ENCODE peak calls at places on chromosomes 12 and 14, in ten cellular contexts. X is tibial nerve, F is esophagus muscularis mucosa, J is transverse colon, Q is stomach, N is suprapubic skin, U is HepG2, T is SK-N-SH, R is ovary, O is sigmoid colon. K is an unnamed sample. For H3K27me3, the result is how much of the 10 kb centered on the place peaks cover.

GRCh38 chr12:66726531-66726930 is 47.7 kb upstream of the GRIP1 start:
- DNase-seq in X (no peak), F (no peak), J (no peak), Q (no peak), N (no peak), U (no peak), T (no peak), R (no peak), O (no peak), K (no peak)

GRCh38 chr12:115160290-115161108 is 476.5 kb upstream of the TBX3 start:
- DNase-seq in X (no peak), F (peak), J (no peak), Q (no peak), N (no peak), U (no peak), T (no peak), R (no peak), O (no peak), K (no peak)

GRCh38 chr12:130948751-130949150 is 5.0 kb upstream of the ADGRD1 start:
- DNase-seq in X (no peak), F (no peak), J (no peak), Q (no peak), N (no peak), U (no peak), T (no peak), R (no peak), O (peak), K (no peak)

GRCh38 chr12:117178301-117178700 is 12.0 kb downstream of the FBXO21 start:
- DNase-seq in X (no peak), F (no peak), J (no peak), Q (no peak), N (peak), U (no peak), T (no peak), R (no peak), O (no peak), K (no peak)

GRCh38 chr12:31651893-31652521 is 7.5 kb upstream of the ETFBKMT start:
- DNase-seq in X (no peak), F (no peak), J (no peak), Q (peak), N (no peak), U (no peak), T (peak), R (no peak), O (no peak), K (no peak)

GRCh38 chr14:99519931-99520421 is 38.8 kb downstream of the CCNK start:
- DNase-seq in X (no peak), F (no peak), J (no peak), Q (no peak), N (no peak), U (no peak), T (peak), R (no peak), O (peak), K (no peak)

GRCh38 chr12:75874456-75874855 is 157.1 kb downstream of the PHLDA1 start:
- DNase-seq in X (no peak), F (no peak), J (no peak), Q (no peak), N (no peak), U (no peak), T (no peak), R (no peak), O (no peak), K (no peak)

GRCh38 chr14:106845286-106846087 is 1319.1 kb downstream of the TMEM121 start:
- DNase-seq in X (no peak), F (no peak), J (peak), Q (peak), N (no peak), U (peak), T (peak), R (peak), O (no peak), K (peak)

GRCh38 chr14:101239065-101239464 is 322.2 kb upstream of the DIO3 start:
- DNase-seq in X (no peak), F (no peak), J (no peak), Q (no peak), N (no peak), U (peak), T (no peak), R (no peak), O (peak), K (no peak)

GRCh38 chr14:36346052-36346451 is 25.6 kb upstream of the MBIP start:
- DNase-seq in X (no peak), F (no peak), J (no peak), Q (no peak), N (no peak), U (no peak), T (no peak), R (no peak), O (no peak), K (no peak)
- TF ChIP-seq EP300 in X (no peak), F (no peak), J (no peak), Q (no peak), N (no peak), U (no peak), T (no peak), R (no peak), O (no peak), K (no peak)

DNA sequence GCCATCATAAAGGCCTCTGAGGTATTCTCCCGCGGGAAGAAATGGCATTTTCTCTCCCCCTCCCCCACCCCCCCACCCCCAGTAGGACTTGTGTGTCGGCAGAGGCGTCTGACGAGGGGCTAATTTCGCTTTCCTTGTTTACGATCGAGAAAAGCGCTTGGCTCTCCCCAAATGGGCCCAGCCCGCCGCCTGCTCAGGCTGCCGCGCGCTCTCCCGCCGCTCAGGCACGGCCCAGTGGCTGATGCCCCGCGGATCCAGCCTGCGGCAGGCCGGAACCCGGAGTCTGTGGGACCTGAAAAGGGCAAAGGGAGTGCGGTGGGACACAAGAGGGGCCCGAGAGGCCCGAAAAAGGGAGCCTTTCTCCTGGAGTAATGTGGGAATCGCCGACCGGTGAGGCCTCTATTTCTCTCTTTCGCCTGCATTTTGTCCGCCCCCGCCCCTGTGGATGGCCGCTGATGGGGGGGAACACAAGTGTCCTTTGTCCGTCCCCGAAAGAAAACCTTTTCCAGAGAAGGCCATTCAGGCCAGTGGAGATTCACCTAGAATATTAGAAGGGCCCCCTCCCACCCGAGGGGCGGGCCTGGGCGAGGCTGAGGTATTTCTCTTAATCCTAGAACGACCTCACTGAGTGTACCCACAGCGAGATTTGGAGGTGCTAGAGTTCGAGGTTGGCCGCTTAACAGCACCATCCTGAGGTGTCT is 9.0 kb upstream of the HOXC6 start:
- DNase-seq in X (no peak), F (no peak), J (no peak), Q (no peak), N (no peak), U (no peak), T (no peak), R (peak), O (no peak), K (no peak)
- H3K27me3 ChIP-seq in X (under half), F (half or more), J (half or more), Q (half or more), N (under half), U (under half), T (under half), R (under half), O (half or more), K (half or more)

GRCh38 chr12:8081228-8081920 is 700 bp upstream of the NECAP1 start:
- DNase-seq in X (no peak), F (no peak), J (peak), Q (no peak), N (no peak), U (no peak), T (no peak), R (no peak), O (no peak), K (no peak)
- TF ChIP-seq EP300 in X (no peak), F (no peak), J (no peak), Q (no peak), N (no peak), U (no peak), T (no peak), R (no peak), O (no peak), K (no peak)

GRCh38 chr12:71442567-71442931 is 3.0 kb downstream of the LGR5 start:
- DNase-seq in X (no peak), F (no peak), J (no peak), Q (no peak), N (no peak), U (no peak), T (no peak), R (no peak), O (no peak), K (no peak)
- H3K27me3 ChIP-seq in X (under half), F (under half), J (half or more), Q (half or more), N (half or more), U (under half), T (under half), R (under half), O (half or more), K (under half)

GRCh38 chr12:24743891-24744793 is 204.8 kb downstream of the BCAT1 start:
- DNase-seq in X (no peak), F (no peak), J (no peak), Q (no peak), N (no peak), U (no peak), T (no peak), R (no peak), O (no peak), K (no peak)

GRCh38 chr12:24746021-24746671 is 202.8 kb downstream of the BCAT1 start:
- DNase-seq in X (no peak), F (no peak), J (no peak), Q (no peak), N (no peak), U (no peak), T (no peak), R (no peak), O (no peak), K (no peak)

GRCh38 chr12:24741216-24741615 is 207.7 kb downstream of the BCAT1 start:
- DNase-seq in X (no peak), F (no peak), J (no peak), Q (no peak), N (no peak), U (no peak), T (no peak), R (no peak), O (no peak), K (no peak)

GRCh38 chr12:24739094-24739779 is 209.7 kb downstream of the BCAT1 start:
- DNase-seq in X (no peak), F (no peak), J (no peak), Q (no peak), N (no peak), U (no peak), T (no peak), R (no peak), O (no peak), K (no peak)

GRCh38 chr12:24742378-24742777 is 206.5 kb downstream of the BCAT1 start:
- DNase-seq in X (no peak), F (no peak), J (peak), Q (no peak), N (no peak), U (no peak), T (no peak), R (no peak), O (no peak), K (peak)
- TF ChIP-seq EP300 in X (no peak), F (no peak), J (no peak), Q (no peak), N (no peak), U (no peak), T (no peak), R (no peak), O (no peak), K (no peak)